ENCODE peak calls at places on chromosome 14, in six cellular contexts. One of them, this sample, is unnamed. For H3K9me3, the result is how much of the 10 kb centered on the place peaks cover.

GRCh38 chr14:99395904-99396530 is 84.6 kb downstream of the SETD3 start:
- DNase-seq in adrenal gland: no peak
- DNase-seq in stomach: peak
- DNase-seq in uterus: no peak
- DNase-seq in heart left ventricle: no peak
- DNase-seq in esophagus squamous epithelium: no peak
- DNase-seq in this sample: no peak

GRCh38 chr14:89504602-89505320 is 87.7 kb upstream of the FOXN3 start:
- DNase-seq in adrenal gland: no peak
- DNase-seq in stomach: no peak
- DNase-seq in uterus: no peak
- DNase-seq in heart left ventricle: no peak
- DNase-seq in esophagus squamous epithelium: no peak
- DNase-seq in this sample: no peak

GRCh38 chr14:85596562-85596961 is 66.6 kb downstream of the FLRT2 start:
- DNase-seq in adrenal gland: no peak
- DNase-seq in stomach: no peak
- DNase-seq in uterus: no peak
- DNase-seq in heart left ventricle: no peak
- DNase-seq in esophagus squamous epithelium: no peak
- DNase-seq in this sample: no peak

GRCh38 chr14:104095426-104096310 is 10.2 kb downstream of the ASPG start:
- DNase-seq in adrenal gland: no peak
- DNase-seq in stomach: no peak
- DNase-seq in uterus: no peak
- DNase-seq in heart left ventricle: peak
- DNase-seq in esophagus squamous epithelium: no peak
- DNase-seq in this sample: no peak

GRCh38 chr14:104388631-104389325 is 190.8 kb upstream of the C14orf180 start:
- DNase-seq in adrenal gland: no peak
- DNase-seq in stomach: peak
- DNase-seq in uterus: no peak
- DNase-seq in heart left ventricle: no peak
- DNase-seq in esophagus squamous epithelium: no peak
- DNase-seq in this sample: no peak

GRCh38 chr14:102320033-102320660 is 601 bp downstream of the ZNF839 start:
- DNase-seq in adrenal gland: peak
- DNase-seq in stomach: peak
- DNase-seq in uterus: peak
- DNase-seq in heart left ventricle: peak
- DNase-seq in esophagus squamous epithelium: no peak
- DNase-seq in this sample: peak

GRCh38 chr14:101475468-101476257 is 85.6 kb upstream of the DIO3 start:
- DNase-seq in adrenal gland: peak
- DNase-seq in stomach: peak
- DNase-seq in uterus: peak
- DNase-seq in heart left ventricle: no peak
- DNase-seq in esophagus squamous epithelium: no peak
- DNase-seq in this sample: no peak

GRCh38 chr14:74867673-74868072 is 8.3 kb downstream of the PROX2 start:
- DNase-seq in adrenal gland: no peak
- DNase-seq in stomach: no peak
- DNase-seq in uterus: no peak
- DNase-seq in heart left ventricle: no peak
- DNase-seq in esophagus squamous epithelium: no peak
- DNase-seq in this sample: no peak

GRCh38 chr14:69665596-69665995 is 54.2 kb downstream of the SUSD6 start:
- DNase-seq in adrenal gland: no peak
- DNase-seq in stomach: no peak
- DNase-seq in uterus: no peak
- DNase-seq in heart left ventricle: no peak
- DNase-seq in esophagus squamous epithelium: no peak
- DNase-seq in this sample: no peak

GRCh38 chr14:96231731-96232130 is 24.3 kb upstream of the BDKRB1 start:
- DNase-seq in adrenal gland: no peak
- DNase-seq in stomach: no peak
- DNase-seq in uterus: no peak
- DNase-seq in heart left ventricle: no peak
- DNase-seq in esophagus squamous epithelium: no peak
- DNase-seq in this sample: no peak

GRCh38 chr14:79278286-79278797 is 933.0 kb downstream of the DIO2 start:
- DNase-seq in adrenal gland: peak
- DNase-seq in stomach: no peak
- DNase-seq in uterus: no peak
- DNase-seq in heart left ventricle: no peak
- DNase-seq in esophagus squamous epithelium: no peak
- DNase-seq in this sample: peak

GRCh38 chr14:69316449-69317391 is 56.8 kb downstream of the GALNT16 start:
- DNase-seq in adrenal gland: peak
- DNase-seq in stomach: no peak
- DNase-seq in uterus: peak
- DNase-seq in heart left ventricle: peak
- DNase-seq in esophagus squamous epithelium: no peak
- DNase-seq in this sample: no peak

GRCh38 chr14:68888025-68888850 is 90.9 kb downstream of the ACTN1 start:
- DNase-seq in adrenal gland: peak
- DNase-seq in stomach: no peak
- DNase-seq in uterus: peak
- DNase-seq in heart left ventricle: peak
- DNase-seq in esophagus squamous epithelium: no peak
- DNase-seq in this sample: no peak

GRCh38 chr14:93906341-93907329 is 20.5 kb upstream of the FAM181A start:
- DNase-seq in adrenal gland: peak
- DNase-seq in stomach: peak
- DNase-seq in uterus: peak
- DNase-seq in heart left ventricle: peak
- DNase-seq in esophagus squamous epithelium: no peak
- DNase-seq in this sample: no peak

GRCh38 chr14:95862243-95862642 is 14.4 kb upstream of the TUNAR start:
- DNase-seq in adrenal gland: no peak
- DNase-seq in stomach: no peak
- DNase-seq in uterus: no peak
- DNase-seq in heart left ventricle: no peak
- DNase-seq in esophagus squamous epithelium: no peak
- DNase-seq in this sample: no peak

GRCh38 chr14:81219821-81220487 is 805 bp downstream of the GTF2A1 start:
- DNase-seq in adrenal gland: peak
- DNase-seq in stomach: peak
- DNase-seq in uterus: peak
- DNase-seq in heart left ventricle: peak
- DNase-seq in esophagus squamous epithelium: no peak
- DNase-seq in this sample: peak

GRCh38 chr14:24673534-24674203 is 39.7 kb upstream of the GZMB start:
- DNase-seq in adrenal gland: no peak
- DNase-seq in stomach: no peak
- DNase-seq in uterus: no peak
- DNase-seq in heart left ventricle: no peak
- DNase-seq in esophagus squamous epithelium: no peak
- DNase-seq in this sample: no peak

GRCh38 chr14:99136401-99136800 is 135.6 kb downstream of the BCL11B start:
- DNase-seq in adrenal gland: no peak
- DNase-seq in stomach: peak
- DNase-seq in uterus: no peak
- DNase-seq in heart left ventricle: no peak
- DNase-seq in esophagus squamous epithelium: no peak
- DNase-seq in this sample: no peak

GRCh38 chr14:67059576-67059975 is 129.7 kb upstream of the GARIN2 start:
- DNase-seq in adrenal gland: no peak
- DNase-seq in stomach: no peak
- DNase-seq in uterus: no peak
- DNase-seq in heart left ventricle: no peak
- DNase-seq in esophagus squamous epithelium: no peak
- DNase-seq in this sample: no peak

GRCh38 chr14:95901014-95901413 is 24.4 kb downstream of the TUNAR start:
- DNase-seq in adrenal gland: no peak
- DNase-seq in stomach: no peak
- DNase-seq in uterus: no peak
- DNase-seq in heart left ventricle: no peak
- DNase-seq in esophagus squamous epithelium: no peak
- DNase-seq in this sample: no peak

GRCh38 chr14:104750658-104751057 is 2.3 kb upstream of the SIVA1 start:
- DNase-seq in adrenal gland: no peak
- DNase-seq in stomach: no peak
- DNase-seq in uterus: no peak
- DNase-seq in heart left ventricle: peak
- DNase-seq in esophagus squamous epithelium: no peak
- DNase-seq in this sample: no peak

GRCh38 chr14:58298477-58298879 is at the start of gene ARID4A:
- DNase-seq in adrenal gland: peak
- DNase-seq in stomach: peak
- DNase-seq in uterus: peak
- DNase-seq in heart left ventricle: peak
- DNase-seq in esophagus squamous epithelium: peak
- DNase-seq in this sample: peak

GRCh38 chr14:73173092-73173735 is 36.9 kb downstream of the PSEN1 start:
- DNase-seq in adrenal gland: no peak
- DNase-seq in stomach: no peak
- DNase-seq in uterus: no peak
- DNase-seq in heart left ventricle: no peak
- DNase-seq in esophagus squamous epithelium: no peak
- DNase-seq in this sample: no peak

DNA sequence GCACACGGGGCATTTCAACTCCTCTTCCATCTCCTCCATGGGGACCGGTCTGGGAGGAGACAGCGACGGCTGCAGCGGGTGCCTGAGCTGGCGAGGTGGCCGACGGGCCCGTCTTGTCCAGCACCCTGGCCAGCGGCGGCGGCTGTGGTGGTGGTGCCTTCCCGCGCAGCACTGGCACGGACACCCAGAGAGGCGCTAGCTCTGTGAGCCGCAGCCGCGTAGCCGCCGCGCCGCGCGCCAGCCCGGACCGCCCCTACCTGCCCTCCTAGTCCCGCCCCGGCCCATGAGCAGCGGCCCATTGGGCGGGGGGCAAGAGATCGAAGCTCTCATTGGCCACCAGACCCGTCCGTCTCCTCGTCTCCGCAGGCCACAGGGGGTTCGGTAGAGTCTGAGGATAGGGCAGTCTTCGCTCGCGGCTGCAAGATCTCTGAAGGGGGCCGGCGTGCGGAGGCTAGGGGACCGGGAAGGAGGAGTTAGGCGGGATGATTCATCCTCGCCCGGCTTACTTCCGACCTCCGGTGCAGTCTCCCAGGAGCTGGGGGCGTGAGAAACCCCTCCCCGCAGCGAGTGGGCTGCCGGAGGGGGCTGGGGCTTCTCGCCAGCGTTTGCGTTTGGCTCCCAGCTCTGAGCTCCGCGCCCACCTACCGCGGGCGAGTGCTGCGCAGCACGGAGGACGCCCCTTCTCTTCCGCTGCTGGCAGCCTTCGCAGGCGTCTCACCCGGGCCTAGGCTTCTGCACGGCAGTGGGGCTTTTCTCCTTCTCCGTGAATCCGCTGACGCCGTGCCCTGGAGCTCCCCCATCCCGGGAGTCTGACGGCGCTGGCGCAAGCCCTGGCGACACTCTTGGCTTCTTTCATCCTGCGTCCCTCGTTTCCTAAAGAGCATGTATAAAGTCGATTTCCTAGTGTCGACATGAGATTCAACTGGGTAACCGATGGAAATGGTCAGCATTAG is at the start of gene TRIM9:
- DNase-seq in adrenal gland: peak
- DNase-seq in stomach: peak
- DNase-seq in uterus: peak
- DNase-seq in heart left ventricle: peak
- DNase-seq in esophagus squamous epithelium: peak
- DNase-seq in this sample: peak
- TF ChIP-seq POLR2A in adrenal gland: peak
- TF ChIP-seq POLR2A in stomach: no peak
- TF ChIP-seq POLR2A in uterus: peak
- TF ChIP-seq POLR2A in heart left ventricle: no peak
- TF ChIP-seq POLR2A in esophagus squamous epithelium: no peak
- TF ChIP-seq POLR2A in this sample: no peak

GRCh38 chr14:30998100-30998706 is 27.2 kb upstream of the AP4S1 start:
- DNase-seq in adrenal gland: no peak
- DNase-seq in stomach: no peak
- DNase-seq in uterus: no peak
- DNase-seq in heart left ventricle: no peak
- DNase-seq in esophagus squamous epithelium: no peak
- DNase-seq in this sample: no peak
- H3K9me3 ChIP-seq in adrenal gland: under half
- H3K9me3 ChIP-seq in stomach: under half
- H3K9me3 ChIP-seq in uterus: under half
- H3K9me3 ChIP-seq in heart left ventricle: under half
- H3K9me3 ChIP-seq in esophagus squamous epithelium: under half
- H3K9me3 ChIP-seq in this sample: under half

DNA sequence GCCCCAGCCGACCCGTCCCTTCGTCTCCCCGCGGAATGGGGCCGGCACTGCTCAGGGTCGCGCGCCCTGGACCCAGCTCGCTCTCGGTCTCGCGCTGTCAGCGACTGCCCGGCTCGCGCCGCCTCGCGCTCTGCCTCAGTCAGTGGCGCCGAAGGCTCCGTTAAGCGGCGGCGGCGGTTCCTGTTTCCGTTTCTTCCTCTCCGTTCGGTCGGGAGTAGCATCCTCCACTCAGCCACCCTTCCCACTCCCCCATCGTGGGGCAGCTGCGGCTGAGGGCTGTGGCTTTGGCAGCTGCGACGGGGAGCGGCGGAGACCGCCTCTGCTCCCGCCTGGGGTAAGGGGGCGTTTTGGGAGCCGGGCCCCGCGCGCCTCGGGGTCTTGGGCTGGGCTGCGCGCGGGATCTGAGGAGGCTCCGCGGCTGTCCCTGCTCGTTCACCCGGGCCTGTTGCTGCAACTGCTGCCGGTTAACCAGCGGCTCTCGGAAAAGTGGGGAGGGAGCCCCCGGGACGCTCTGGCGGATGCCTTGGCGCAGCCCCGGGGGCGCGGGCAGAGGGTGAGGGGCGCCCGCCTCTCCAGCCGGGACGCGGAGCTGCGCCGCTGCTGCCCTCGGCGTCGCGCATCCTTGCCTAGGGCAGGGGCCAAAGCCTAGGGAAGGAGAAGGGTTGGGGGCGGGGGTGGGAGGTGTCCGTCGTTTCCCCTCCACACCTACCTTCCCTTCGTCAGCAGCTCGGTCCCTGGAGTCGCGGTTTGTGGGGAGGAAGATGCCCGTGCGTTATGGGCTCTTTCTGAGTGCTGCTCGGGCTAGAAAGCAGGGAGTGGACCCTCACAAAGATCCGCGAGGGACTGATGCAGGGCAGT is 580 bp downstream of the FUT8 start:
- DNase-seq in adrenal gland: peak
- DNase-seq in stomach: peak
- DNase-seq in uterus: peak
- DNase-seq in heart left ventricle: no peak
- DNase-seq in esophagus squamous epithelium: no peak
- DNase-seq in this sample: no peak
- H3K27ac ChIP-seq in adrenal gland: peak
- H3K27ac ChIP-seq in stomach: peak
- H3K27ac ChIP-seq in uterus: peak
- H3K27ac ChIP-seq in heart left ventricle: peak
- H3K27ac ChIP-seq in esophagus squamous epithelium: peak
- H3K27ac ChIP-seq in this sample: peak

DNA sequence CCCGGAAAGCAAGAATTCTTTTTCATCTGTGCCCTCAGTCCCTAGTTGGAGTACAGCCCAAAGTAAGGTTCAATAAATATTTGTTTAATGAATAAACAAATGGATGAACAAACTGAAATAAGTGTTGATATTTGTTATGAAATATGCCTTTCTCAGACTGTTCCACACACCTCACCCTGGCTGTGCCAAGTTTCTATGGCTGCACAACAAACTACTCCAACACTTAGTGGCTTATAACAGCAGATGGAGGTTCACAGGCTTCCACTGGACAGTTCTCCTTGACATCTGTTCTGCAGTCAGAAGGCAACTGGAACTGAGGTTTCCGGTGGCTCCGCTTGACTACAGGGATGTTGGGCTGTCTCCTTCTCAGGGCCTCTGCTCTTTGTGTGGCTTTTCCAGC is 197.1 kb downstream of the RGS6 start:
- DNase-seq in adrenal gland: no peak
- DNase-seq in stomach: peak
- DNase-seq in uterus: no peak
- DNase-seq in heart left ventricle: no peak
- DNase-seq in esophagus squamous epithelium: no peak
- DNase-seq in this sample: no peak
- TF ChIP-seq POLR2A in adrenal gland: no peak
- TF ChIP-seq POLR2A in stomach: no peak
- TF ChIP-seq POLR2A in uterus: no peak
- TF ChIP-seq POLR2A in heart left ventricle: no peak
- TF ChIP-seq POLR2A in esophagus squamous epithelium: no peak
- TF ChIP-seq POLR2A in this sample: no peak

This sample was measured in right lobe of liver.